ENCODE peak calls at places on chromosomes 5 and 9, in four cellular contexts. Z, B, S and C are unnamed samples.

GRCh38 chr5:98933446-98934072 is 4.8 kb upstream of the CHD1 start:
- DNase-seq in S (peak), B (no peak), Z (no peak), C (no peak)

GRCh38 chr5:93221-93980 is 1.4 kb downstream of the PLEKHG4B start:
- DNase-seq in S (no peak), Z (no peak), B (no peak), C (no peak)

GRCh38 chr9:77614671-77615070 is 33.5 kb downstream of the GNA14 start:
- DNase-seq in S (no peak), Z (no peak), B (no peak), C (no peak)

GRCh38 chr5:32642276-32643002 is 57.1 kb downstream of the SUB1 start:
- DNase-seq in S (no peak), B (peak), Z (no peak), C (no peak)

GRCh38 chr5:53161876-53162275 is 52.3 kb upstream of the MOCS2 start:
- DNase-seq in S (no peak), B (no peak), Z (no peak), C (no peak)

GRCh38 chr9:116693233-116693731 is 6.2 kb downstream of the TRIM32 start:
- DNase-seq in Z (no peak), S (no peak), B (no peak), C (no peak)

GRCh38 chr5:58871648-58872242 is 288.9 kb downstream of the RAB3C start:
- DNase-seq in S (no peak), Z (peak), B (peak), C (peak)

GRCh38 chr5:93117753-93118531 is 463.1 kb downstream of the NR2F1-AS1 start:
- DNase-seq in S (no peak), Z (no peak), B (no peak), C (no peak)

GRCh38 chr5:53913941-53914340 is 353.5 kb downstream of the NDUFS4 start:
- DNase-seq in Z (no peak), S (no peak), B (no peak), C (no peak)

GRCh38 chr5:143594913-143595818 is 191.7 kb upstream of the NR3C1 start:
- DNase-seq in Z (no peak), B (peak), S (no peak), C (no peak)

GRCh38 chr9:128992995-128993394 is 35.1 kb downstream of the SH3GLB2 start:
- DNase-seq in B (no peak), S (no peak), Z (no peak), C (no peak)

GRCh38 chr9:125544988-125545651 is 161.9 kb downstream of the MAPKAP1 start:
- DNase-seq in S (no peak), Z (no peak), B (no peak), C (no peak)

GRCh38 chr9:17810728-17811634 is 232.1 kb downstream of the SH3GL2 start:
- DNase-seq in B (peak), S (no peak), Z (peak), C (peak)

GRCh38 chr5:102511666-102512065 is 12.9 kb upstream of the SLCO6A1 start:
- DNase-seq in S (no peak), Z (no peak), B (no peak), C (no peak)

GRCh38 chr5:66960373-66961137 is 236.0 kb downstream of the CD180 start:
- DNase-seq in S (no peak), Z (no peak), B (peak), C (no peak)

GRCh38 chr9:20253635-20254034 is 368.7 kb downstream of the MLLT3 start:
- DNase-seq in Z (no peak), S (no peak), B (no peak), C (no peak)

GRCh38 chr9:3323714-3324113 is 202.1 kb downstream of the RFX3 start:
- DNase-seq in Z (no peak), S (no peak), B (no peak), C (no peak)

GRCh38 chr5:152688561-152689274 is 283.6 kb upstream of the NMUR2 start:
- DNase-seq in B (no peak), Z (no peak), S (no peak), C (no peak)

GRCh38 chr5:132677191-132677590 is 3.4 kb downstream of the IL4 start:
- DNase-seq in Z (peak), S (no peak), B (peak), C (no peak)

GRCh38 chr5:39352170-39352569 is 12.1 kb downstream of the C9 start:
- DNase-seq in B (no peak), S (no peak), Z (no peak), C (no peak)

GRCh38 chr9:69173891-69174644 is at the start of gene TJP2:
- DNase-seq in Z (peak), S (no peak), B (peak), C (peak)

GRCh38 chr5:151570058-151570457 is 21.1 kb downstream of the FAT2 start:
- DNase-seq in Z (no peak), S (no peak), B (no peak), C (no peak)

GRCh38 chr5:29079771-29080170 is 2041.4 kb upstream of the CDH9 start:
- DNase-seq in B (no peak), S (no peak), Z (peak), C (peak)

GRCh38 chr9:123749580-123750202 is 180.2 kb downstream of the DENND1A start:
- DNase-seq in S (peak), B (no peak), Z (peak), C (peak)

GRCh38 chr5:55592388-55593114 is 57.8 kb upstream of the PLPP1 start:
- DNase-seq in Z (no peak), B (no peak), S (no peak), C (no peak)

GRCh38 chr9:114691046-114691955 is 9.3 kb upstream of the TEX48 start:
- DNase-seq in B (no peak), Z (no peak), S (peak), C (no peak)
- TF ChIP-seq FOXK2 in B (no peak), Z (no peak), S (no peak), C (no peak)

GRCh38 chr9:72857632-72858011 is 95.2 kb downstream of the ALDH1A1 start:
- DNase-seq in Z (no peak), B (no peak), S (no peak), C (no peak)

GRCh38 chr9:72855321-72855720 is 97.5 kb downstream of the ALDH1A1 start:
- DNase-seq in B (no peak), S (no peak), Z (no peak), C (no peak)

GRCh38 chr9:72855890-72856523 is 96.8 kb downstream of the ALDH1A1 start:
- DNase-seq in Z (no peak), B (no peak), S (no peak), C (no peak)

GRCh38 chr9:72858089-72858912 is 94.6 kb downstream of the ALDH1A1 start:
- DNase-seq in S (no peak), B (peak), Z (peak), C (no peak)

GRCh38 chr9:72856985-72857631 is 95.7 kb downstream of the ALDH1A1 start:
- DNase-seq in S (no peak), Z (peak), B (peak), C (peak)
- TF ChIP-seq TARDBP in S (no peak), Z (no peak), B (no peak), C (no peak)

DNA sequence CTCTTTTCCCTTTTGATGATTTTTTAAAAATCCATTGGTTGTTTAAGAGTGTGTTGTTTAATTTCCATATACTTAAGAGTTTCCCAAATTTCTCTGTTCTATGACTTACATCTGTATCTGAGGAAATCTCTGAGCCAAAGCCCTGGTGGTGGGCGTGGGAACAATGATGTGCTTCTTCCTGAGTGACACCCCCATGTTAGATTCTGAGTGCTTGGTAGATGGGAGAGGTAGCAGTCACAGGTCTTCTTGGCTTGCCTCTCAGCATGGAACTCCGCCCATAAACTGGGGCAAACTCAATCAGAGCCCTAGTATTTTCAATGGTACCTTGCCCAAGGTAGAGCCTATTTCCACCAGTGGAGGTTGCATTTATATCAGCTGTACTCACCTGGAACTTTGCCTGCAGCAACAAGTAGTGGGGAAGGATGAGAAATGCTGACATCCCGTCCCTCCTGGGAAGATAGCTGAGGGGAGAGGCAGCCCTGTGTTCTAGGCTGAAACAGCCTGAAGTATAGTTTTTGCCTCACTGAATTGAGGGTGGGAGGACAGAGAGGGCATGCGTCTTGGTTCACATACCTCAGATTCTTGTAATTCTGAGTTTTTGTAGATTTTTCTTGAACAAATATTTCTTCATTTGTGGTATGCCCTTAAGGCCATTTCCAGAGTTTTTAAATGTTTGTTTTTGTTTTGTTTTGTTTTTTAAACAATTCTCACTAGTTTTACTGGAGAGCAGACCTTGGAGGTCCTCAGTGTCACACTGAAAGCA is 26.4 kb downstream of the C9orf43 start:
- DNase-seq in Z (no peak), B (no peak), S (no peak), C (no peak)
- TF ChIP-seq FOXK2 in Z (no peak), B (no peak), S (no peak), C (no peak)

DNA sequence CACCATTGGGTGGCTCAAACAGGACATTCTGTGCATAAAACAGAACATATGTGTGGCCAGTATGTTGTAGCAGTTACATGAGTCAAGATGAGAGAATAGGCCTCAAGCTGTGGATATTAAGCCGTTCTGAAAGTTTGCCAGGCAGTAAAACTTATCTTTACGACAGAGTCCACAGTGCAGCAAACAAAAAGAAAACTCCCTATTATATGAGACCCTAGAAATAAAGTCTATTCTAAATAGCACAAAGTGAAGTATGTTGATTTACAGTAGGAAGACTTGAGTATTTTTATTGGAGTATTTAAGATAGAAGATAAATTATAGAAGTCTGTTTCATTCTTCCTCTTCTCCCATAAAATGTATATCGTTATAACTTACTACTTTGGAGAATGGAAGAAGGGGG is 271.5 kb downstream of the ADGRV1 start:
- DNase-seq in B (no peak), S (no peak), Z (no peak), C (peak)
- TF ChIP-seq TARDBP in B (no peak), S (no peak), Z (no peak), C (no peak)

DNA sequence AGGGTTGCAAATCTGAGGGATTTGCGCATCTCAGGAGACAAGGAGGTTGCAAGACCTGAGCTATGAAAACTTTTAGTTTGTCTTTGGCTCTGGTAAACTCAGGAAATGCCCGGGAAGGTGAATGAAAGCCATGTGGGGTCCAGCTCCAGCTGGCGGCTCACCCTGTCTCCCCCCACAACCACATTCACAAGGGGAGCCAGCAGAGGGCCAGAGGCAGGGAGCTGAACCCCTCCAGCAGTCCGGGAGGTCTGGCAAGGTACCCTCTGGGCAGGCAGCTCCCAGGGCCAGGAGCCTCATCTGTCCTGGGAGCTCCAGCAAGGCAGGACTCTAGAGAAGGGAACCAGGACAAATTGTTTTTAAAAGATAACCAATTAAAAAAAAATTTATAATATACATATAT is 2.5 kb upstream of the FGFR4 start:
- DNase-seq in Z (no peak), S (no peak), B (no peak), C (no peak)
- TF ChIP-seq FOXK2 in Z (no peak), S (no peak), B (no peak), C (no peak)

GRCh38 chr9:137668203-137668602 is 49.4 kb downstream of the EHMT1 start:
- DNase-seq in B (no peak), Z (no peak), S (no peak), C (no peak)

GRCh38 chr9:137669261-137669672 is 50.5 kb downstream of the EHMT1 start:
- DNase-seq in S (no peak), B (no peak), Z (peak), C (no peak)

GRCh38 chr9:137671721-137672120 is 52.9 kb downstream of the EHMT1 start:
- DNase-seq in B (no peak), S (no peak), Z (no peak), C (no peak)

GRCh38 chr9:137671196-137671538 is 52.4 kb downstream of the EHMT1 start:
- DNase-seq in B (no peak), S (no peak), Z (no peak), C (no peak)

GRCh38 chr9:137670391-137671195 is 51.8 kb downstream of the EHMT1 start:
- DNase-seq in B (peak), S (no peak), Z (peak), C (no peak)
- TF ChIP-seq TARDBP in B (peak), S (no peak), Z (no peak), C (no peak)